ENCODE peak calls at places on chromosomes 6 and 20, in four cellular contexts. E, W, B and R are unnamed samples.
A peak's percentile ranks its signal among the peaks of the same experiment; 100 is the strongest.

GRCh38 chr6:155377061-155377460 is 62.8 kb upstream of the TFB1M start:
- DNase-seq in E (no peak), W (peak; percentile 92), B (no peak), R (no peak)

GRCh38 chr6:11729083-11729482 is 49.5 kb downstream of the ADTRP start:
- DNase-seq in E (no peak), W (no peak), B (no peak), R (no peak)

GRCh38 chr20:32560989-32561830 is 23.9 kb downstream of the NOL4L start:
- DNase-seq in E (no peak), W (no peak), B (peak; percentile 68), R (no peak)

GRCh38 chr20:39800548-39800947 is 838.4 kb downstream of the DHX35 start:
- DNase-seq in E (no peak), W (peak; percentile 82), B (no peak), R (peak; percentile 58)

GRCh38 chr6:166977626-166978550 is 21.3 kb upstream of the CEP43 start:
- DNase-seq in E (no peak), W (no peak), B (no peak), R (no peak)

GRCh38 chr20:58081842-58082241 is 146.6 kb downstream of the ANKRD60 start:
- DNase-seq in E (no peak), W (peak; percentile 72), B (no peak), R (no peak)

GRCh38 chr6:28914941-28915340 is 8.8 kb downstream of the TRIM27 start:
- DNase-seq in E (no peak), W (no peak), B (no peak), R (no peak)

GRCh38 chr6:111743859-111744692 is 129.2 kb downstream of the FYN start:
- DNase-seq in E (no peak), W (peak; percentile 85), B (no peak), R (no peak)

GRCh38 chr6:28207244-28208179 is 17.6 kb upstream of the ZSCAN9 start:
- DNase-seq in E (peak; percentile 36), W (peak; percentile 28), B (peak; percentile 85), R (no peak)

GRCh38 chr20:855466-856360 is 22.2 kb downstream of the FAM110A start:
- DNase-seq in E (no peak), W (no peak), B (no peak), R (no peak)

GRCh38 chr6:41462980-41463930 is 82.9 kb upstream of the FOXP4 start:
- DNase-seq in E (peak; percentile 38), W (peak; percentile 52), B (peak; percentile 59), R (peak; percentile 76)

GRCh38 chr6:37555040-37555781 is 55.5 kb upstream of the CCDC167 start:
- DNase-seq in E (no peak), W (no peak), B (no peak), R (no peak)

GRCh38 chr6:1378224-1379025 is 11.0 kb upstream of the FOXF2 start:
- DNase-seq in E (no peak), W (no peak), B (peak; percentile 70), R (no peak)

GRCh38 chr20:44586986-44587980 is 4.9 kb downstream of the PKIG start:
- DNase-seq in E (no peak), W (no peak), B (no peak), R (no peak)

GRCh38 chr20:44089987-44090674 is 96.9 kb downstream of the JPH2 start:
- DNase-seq in E (peak; percentile 78), W (peak; percentile 54), B (no peak), R (no peak)

GRCh38 chr6:121849477-121849876 is 414.0 kb downstream of the GJA1 start:
- DNase-seq in E (peak; percentile 46), W (peak; percentile 76), B (peak; percentile 97), R (no peak)

GRCh38 chr20:910840-911770 is 5.0 kb downstream of the ANGPT4 start:
- DNase-seq in E (no peak), W (peak; percentile 1), B (no peak), R (peak; percentile 39)

GRCh38 chr6:128520436-128521301 is at the start of gene PTPRK:
- DNase-seq in E (peak; percentile 52), W (peak; percentile 96), B (peak; percentile 95), R (peak; percentile 94)

GRCh38 chr20:22504829-22505377 is 79.5 kb downstream of the FOXA2 start:
- DNase-seq in E (no peak), W (no peak), B (no peak), R (no peak)